ENCODE peak calls at places on chromosome 19, in nine cellular contexts. L is CD4-positive, alpha-beta T cell; C is HT1080; O is dorsolateral prefrontal cortex; R is choroid plexus epithelial cell; H is fibroblast of the aortic adventitia; S is stimulated activated CD8-positive, alpha-beta memory T cell treated with anti-CD3 and anti-CD28 coated beads, Interleukin-7, amount 100 ng/mL, for 1 hour; T is sciatic nerve; M is GM04504. D is an unnamed sample.
A peak's percentile ranks its signal among the peaks of the same experiment; 100 is the strongest.

GRCh38 chr19:44764975-44765948 is 12.4 kb upstream of the CBLC start:
- DNase-seq in L (no peak), C (peak; percentile 35), O (no peak), R (no peak), H (no peak), S (no peak), T (no peak), M (no peak), D (no peak)

GRCh38 chr19:41792513-41793413 is 3.6 kb upstream of the CEACAM3 start:
- DNase-seq in L (peak; percentile 24), C (peak; percentile 48), O (no peak), R (peak; percentile 72), H (peak; percentile 59), S (peak; percentile 20), T (peak; percentile 67), M (peak; percentile 11), D (peak; percentile 71)

GRCh38 chr19:41261474-41262190 is 2.5 kb upstream of the HNRNPUL1 start:
- DNase-seq in L (no peak), C (no peak), O (no peak), R (no peak), H (no peak), S (no peak), T (no peak), M (no peak), D (no peak)

GRCh38 chr19:906480-906879 is 6.5 kb downstream of the R3HDM4 start:
- DNase-seq in L (no peak), C (no peak), O (no peak), R (no peak), H (no peak), S (no peak), T (no peak), M (no peak), D (no peak)

GRCh38 chr19:2602391-2603181 is 99.9 kb downstream of the GNG7 start:
- DNase-seq in L (no peak), C (no peak), O (peak; percentile 88), R (peak; percentile 93), H (peak; percentile 98), S (no peak), T (peak; percentile 83), M (peak; percentile 95), D (peak; percentile 51)

GRCh38 chr19:46381346-46381745 is 32.0 kb downstream of the CCDC8 start:
- DNase-seq in L (no peak), C (no peak), O (no peak), R (no peak), H (no peak), S (no peak), T (no peak), M (no peak), D (no peak)

GRCh38 chr19:33071887-33072286 is 7.2 kb upstream of the RHPN2 start:
- DNase-seq in L (no peak), C (peak; percentile 73), O (no peak), R (no peak), H (no peak), S (no peak), T (no peak), M (no peak), D (peak; percentile 37)

GRCh38 chr19:14167594-14168138 is 31.3 kb upstream of the ASF1B start:
- DNase-seq in L (no peak), C (no peak), O (no peak), R (no peak), H (no peak), S (no peak), T (no peak), M (no peak), D (peak; percentile 16)

GRCh38 chr19:4692275-4693077 is 22.3 kb upstream of the MYDGF start:
- DNase-seq in L (no peak), C (no peak), O (no peak), R (no peak), H (no peak), S (no peak), T (no peak), M (no peak), D (no peak)